ENCODE peak calls at places on chromosomes 2 and 18, in ten cellular contexts. K is hepatocyte, J is K562, E is neural progenitor cell, T is PC-3, O is mammary epithelial cell, X is MM.1S, C is HCT116, P is H1, G is PC-9. D is an unnamed sample. For H4K20me1, the result is how much of the 10 kb centered on the place peaks cover.

GRCh38 chr2:229342376-229342775 is 71.3 kb upstream of the PID1 start:
- DNase-seq in K (peak), J (peak), E (peak), T (peak), O (peak), X (no peak), C (peak), P (peak), G (peak), D (peak)

GRCh38 chr2:8566155-8566670 is 115.6 kb upstream of the ID2 start:
- DNase-seq in K (no peak), J (no peak), E (no peak), T (no peak), O (no peak), X (no peak), C (no peak), P (no peak), G (no peak), D (no peak)

GRCh38 chr2:18924905-18925691 is 335.7 kb upstream of the NT5C1B start:
- DNase-seq in K (no peak), J (no peak), E (no peak), T (peak), O (peak), X (no peak), C (no peak), P (no peak), G (no peak), D (peak)

GRCh38 chr2:119288576-119288975 is 64.9 kb downstream of the STEAP3 start:
- DNase-seq in K (no peak), J (no peak), E (no peak), T (no peak), O (no peak), X (no peak), C (no peak), P (no peak), G (no peak), D (no peak)

GRCh38 chr2:224722250-224722649 is 6.1 kb upstream of the CCDC195 start:
- DNase-seq in K (no peak), J (no peak), E (no peak), T (no peak), O (no peak), X (no peak), C (no peak), P (no peak), G (peak), D (no peak)

GRCh38 chr2:1491751-1492150 is 78.5 kb downstream of the TPO start:
- DNase-seq in K (no peak), J (no peak), E (no peak), T (no peak), O (no peak), X (no peak), C (no peak), P (no peak), G (no peak), D (no peak)

GRCh38 chr2:240603846-240604245 is 17.3 kb downstream of the CAPN10 start:
- DNase-seq in K (no peak), J (no peak), E (no peak), T (no peak), O (no peak), X (no peak), C (no peak), P (no peak), G (no peak), D (no peak)

GRCh38 chr18:45136381-45137088 is 455.8 kb downstream of the SETBP1 start:
- DNase-seq in K (no peak), J (no peak), E (no peak), T (no peak), O (no peak), X (no peak), C (no peak), P (no peak), G (no peak), D (no peak)

DNA sequence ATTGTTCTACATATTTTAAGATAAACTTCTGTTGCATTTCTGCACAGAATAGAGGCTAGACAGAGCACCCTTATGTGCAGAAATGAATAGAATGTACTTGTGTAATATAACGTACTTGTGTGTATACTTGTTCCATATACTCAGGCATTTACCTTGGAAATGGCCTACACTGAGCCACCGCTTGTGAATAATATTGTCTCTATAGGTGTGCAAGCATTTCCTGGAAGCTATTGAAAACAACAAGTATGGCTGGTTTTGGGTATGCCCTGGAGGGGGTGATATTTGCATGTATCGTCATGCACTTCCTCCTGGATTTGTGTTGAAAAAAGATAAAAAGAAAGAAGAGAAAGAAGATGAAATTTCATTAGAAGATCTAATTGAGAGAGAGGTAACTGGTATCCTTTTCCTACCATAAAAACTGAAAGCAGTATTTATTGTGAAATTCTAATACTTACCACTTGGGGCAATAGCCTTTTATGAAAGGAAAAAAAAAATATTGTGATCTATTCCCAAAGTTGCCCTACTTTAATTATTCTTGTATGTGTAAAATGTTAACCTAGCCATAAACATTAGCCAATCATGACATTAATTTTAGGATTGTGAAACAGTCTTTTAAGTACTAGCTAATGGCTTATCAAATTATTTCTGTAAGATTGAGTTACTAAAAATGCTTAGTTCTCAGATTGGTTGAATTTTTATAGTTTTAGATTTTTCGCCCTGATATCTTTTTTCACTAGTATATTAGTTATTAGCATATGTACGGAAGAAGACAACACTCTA is 18.0 kb downstream of the ZC3H15 start:
- DNase-seq in K (peak), J (no peak), E (peak), T (peak), O (peak), X (no peak), C (no peak), P (no peak), G (no peak), D (peak)
- H4K20me1 ChIP-seq in K (under half), J (under half), E (under half), T (under half), O (under half), X (under half), C (under half), P (under half), G (under half), D (under half)

GRCh38 chr18:77517901-77518300 is 268.3 kb downstream of the GALR1 start:
- DNase-seq in K (no peak), J (no peak), E (no peak), T (no peak), O (no peak), X (no peak), C (no peak), P (no peak), G (no peak), D (no peak)

GRCh38 chr18:77524909-77525308 is 275.3 kb downstream of the GALR1 start:
- DNase-seq in K (no peak), J (no peak), E (no peak), T (no peak), O (no peak), X (no peak), C (no peak), P (no peak), G (no peak), D (no peak)

GRCh38 chr18:77520767-77521166 is 271.1 kb downstream of the GALR1 start:
- DNase-seq in K (no peak), J (no peak), E (no peak), T (no peak), O (no peak), X (no peak), C (no peak), P (no peak), G (no peak), D (no peak)

GRCh38 chr18:77526962-77527361 is 277.3 kb downstream of the GALR1 start:
- DNase-seq in K (no peak), J (no peak), E (no peak), T (no peak), O (no peak), X (no peak), C (no peak), P (no peak), G (no peak), D (no peak)

GRCh38 chr18:77522031-77522675 is 272.5 kb downstream of the GALR1 start:
- DNase-seq in K (no peak), J (no peak), E (no peak), T (no peak), O (no peak), X (no peak), C (no peak), P (no peak), G (no peak), D (no peak)
- H3K4me3 ChIP-seq in K (no peak), J (no peak), E (no peak), T (no peak), O (no peak), X (no peak), C (no peak), P (no peak), G (no peak), D (no peak)

GRCh38 chr18:26532367-26533340 is 15.7 kb downstream of the KCTD1 start:
- DNase-seq in K (no peak), J (no peak), E (no peak), T (no peak), O (peak), X (no peak), C (no peak), P (no peak), G (no peak), D (peak)
- H4K20me1 ChIP-seq in K (under half), J (under half), E (under half), T (under half), O (under half), X (under half), C (under half), P (under half), G (under half), D (under half)

GRCh38 chr2:152165306-152165705 is 10.3 kb downstream of the STAM2 start:
- DNase-seq in K (no peak), J (no peak), E (no peak), T (no peak), O (no peak), X (no peak), C (no peak), P (no peak), G (no peak), D (no peak)

GRCh38 chr2:152171733-152172132 is 3.8 kb downstream of the STAM2 start:
- DNase-seq in K (peak), J (no peak), E (no peak), T (peak), O (peak), X (no peak), C (no peak), P (no peak), G (no peak), D (peak)

GRCh38 chr2:152165780-152166179 is 9.8 kb downstream of the STAM2 start:
- DNase-seq in K (no peak), J (no peak), E (no peak), T (no peak), O (no peak), X (no peak), C (no peak), P (no peak), G (no peak), D (no peak)

GRCh38 chr2:152166633-152167032 is 8.9 kb downstream of the STAM2 start:
- DNase-seq in K (no peak), J (peak), E (no peak), T (peak), O (no peak), X (peak), C (no peak), P (no peak), G (no peak), D (peak)

GRCh38 chr2:152167070-152167469 is 8.5 kb downstream of the STAM2 start:
- DNase-seq in K (no peak), J (no peak), E (no peak), T (no peak), O (no peak), X (no peak), C (no peak), P (no peak), G (no peak), D (no peak)
- H3K4me3 ChIP-seq in K (no peak), J (no peak), E (no peak), T (no peak), O (no peak), X (peak), C (no peak), P (no peak), G (no peak), D (peak)

DNA sequence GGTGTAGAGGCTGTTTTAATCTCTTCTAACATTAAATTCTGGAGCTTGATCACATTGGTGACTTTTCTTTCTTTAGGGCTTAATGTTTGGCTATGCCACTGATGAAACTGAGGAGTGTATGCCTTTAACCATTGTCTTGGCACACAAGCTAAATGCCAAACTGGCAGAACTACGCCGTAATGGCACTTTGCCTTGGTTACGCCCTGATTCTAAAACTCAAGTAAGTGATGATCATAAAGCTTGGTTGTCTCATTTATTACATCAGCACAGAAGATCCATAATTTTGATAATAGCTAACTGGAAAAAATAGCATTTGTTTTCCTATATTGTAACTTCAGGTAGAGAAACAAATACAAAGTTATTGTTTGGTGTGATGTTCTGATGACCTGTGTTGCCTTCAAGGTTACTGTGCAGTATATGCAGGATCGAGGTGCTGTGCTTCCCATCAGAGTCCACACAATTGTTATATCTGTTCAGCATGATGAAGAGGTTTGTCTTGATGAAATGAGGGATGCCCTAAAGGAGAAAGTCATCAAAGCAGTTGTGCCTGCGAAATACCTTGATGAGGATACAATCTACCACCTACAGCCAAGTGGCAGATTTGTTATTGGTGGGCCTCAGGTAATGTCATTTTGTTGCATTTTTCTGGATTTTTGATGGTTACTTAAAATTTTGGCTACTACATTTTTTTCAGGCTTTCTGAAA is 2.9 kb downstream of the MAT2A start:
- DNase-seq in K (no peak), J (no peak), E (no peak), T (no peak), O (no peak), X (no peak), C (no peak), P (no peak), G (no peak), D (no peak)
- H4K20me1 ChIP-seq in K (half or more), J (under half), E (half or more), T (half or more), O (under half), X (under half), C (under half), P (under half), G (half or more), D (under half)

DNA sequence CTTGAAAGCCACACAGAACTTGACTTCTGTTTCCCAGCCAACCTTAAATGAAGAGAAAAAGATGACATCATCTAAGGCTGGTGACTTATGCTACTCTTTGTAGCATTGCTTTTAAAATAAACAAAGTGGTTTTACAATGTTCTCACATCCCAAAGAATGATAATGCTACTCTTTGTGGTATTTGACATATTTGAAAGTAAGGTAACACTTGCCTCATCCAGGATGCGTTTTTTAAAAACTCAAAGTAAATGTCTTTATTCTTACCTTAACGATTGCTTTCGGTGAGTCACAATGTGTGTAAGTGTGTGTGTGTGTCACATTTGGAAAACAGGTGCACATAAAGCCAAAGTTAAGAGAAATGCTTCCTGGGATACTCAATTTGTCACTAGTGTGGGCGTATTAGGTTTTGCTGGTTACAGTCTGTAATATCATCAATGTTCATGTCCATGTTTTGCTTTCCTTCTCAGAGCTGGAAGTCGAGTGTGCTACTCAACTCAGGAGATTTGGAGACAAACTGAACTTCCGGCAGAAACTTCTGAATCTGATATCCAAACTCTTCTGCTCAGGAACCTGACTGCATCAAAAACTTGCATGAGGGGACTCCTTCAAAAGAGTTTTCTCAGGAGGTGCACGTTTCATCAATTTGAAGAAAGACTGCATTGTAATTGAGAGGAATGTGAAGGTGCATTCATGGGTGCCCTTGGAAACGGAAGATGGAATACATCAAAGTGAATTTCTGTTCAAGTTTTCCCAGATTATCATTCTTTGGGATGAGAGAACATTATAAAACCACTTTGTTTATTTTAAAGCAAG is 2.6 kb downstream of the PMAIP1 start:
- DNase-seq in K (no peak), J (no peak), E (no peak), T (peak), O (peak), X (no peak), C (no peak), P (no peak), G (no peak), D (peak)
- H3K4me3 ChIP-seq in K (no peak), J (no peak), E (no peak), T (peak), O (peak), X (no peak), C (no peak), P (peak), G (peak), D (no peak)

GRCh38 chr2:197274937-197275336 is 35.6 kb downstream of the ANKRD44 start:
- DNase-seq in K (no peak), J (no peak), E (no peak), T (no peak), O (no peak), X (no peak), C (no peak), P (no peak), G (no peak), D (no peak)
- H4K20me1 ChIP-seq in K (under half), J (under half), E (under half), T (under half), O (under half), X (under half), C (under half), P (under half), G (under half), D (under half)

GRCh38 chr2:176127769-176128072 is 1.8 kb upstream of the HOXD8 start:
- DNase-seq in K (no peak), J (no peak), E (no peak), T (no peak), O (no peak), X (no peak), C (no peak), P (no peak), G (no peak), D (no peak)

GRCh38 chr2:176129013-176129796 is at the start of gene HOXD8:
- DNase-seq in K (peak), J (peak), E (peak), T (no peak), O (no peak), X (no peak), C (peak), P (no peak), G (peak), D (peak)

GRCh38 chr2:176126929-176127768 is 2.4 kb upstream of the HOXD8 start:
- DNase-seq in K (peak), J (peak), E (peak), T (peak), O (no peak), X (peak), C (no peak), P (no peak), G (peak), D (peak)

GRCh38 chr2:176129825-176130152 is 284 bp downstream of the HOXD8 start:
- DNase-seq in K (no peak), J (no peak), E (no peak), T (no peak), O (no peak), X (no peak), C (no peak), P (no peak), G (peak), D (no peak)

GRCh38 chr2:176128172-176129012 is 1.1 kb upstream of the HOXD8 start:
- DNase-seq in K (no peak), J (no peak), E (peak), T (no peak), O (no peak), X (no peak), C (no peak), P (no peak), G (no peak), D (no peak)
- H3K4me3 ChIP-seq in K (peak), J (no peak), E (no peak), T (no peak), O (no peak), X (no peak), C (no peak), P (no peak), G (no peak), D (no peak)

GRCh38 chr2:101745711-101746694 is 48.5 kb downstream of the MAP4K4 start:
- DNase-seq in K (no peak), J (no peak), E (no peak), T (peak), O (peak), X (no peak), C (no peak), P (no peak), G (no peak), D (peak)

GRCh38 chr2:101750688-101751087 is 53.2 kb downstream of the MAP4K4 start:
- DNase-seq in K (no peak), J (no peak), E (no peak), T (no peak), O (no peak), X (no peak), C (no peak), P (no peak), G (no peak), D (no peak)

GRCh38 chr2:101744832-101745231 is 47.3 kb downstream of the MAP4K4 start:
- DNase-seq in K (no peak), J (no peak), E (no peak), T (no peak), O (no peak), X (no peak), C (no peak), P (no peak), G (no peak), D (no peak)

GRCh38 chr2:101751276-101751675 is 53.8 kb downstream of the MAP4K4 start:
- DNase-seq in K (no peak), J (no peak), E (no peak), T (no peak), O (no peak), X (no peak), C (no peak), P (no peak), G (no peak), D (no peak)

DNA sequence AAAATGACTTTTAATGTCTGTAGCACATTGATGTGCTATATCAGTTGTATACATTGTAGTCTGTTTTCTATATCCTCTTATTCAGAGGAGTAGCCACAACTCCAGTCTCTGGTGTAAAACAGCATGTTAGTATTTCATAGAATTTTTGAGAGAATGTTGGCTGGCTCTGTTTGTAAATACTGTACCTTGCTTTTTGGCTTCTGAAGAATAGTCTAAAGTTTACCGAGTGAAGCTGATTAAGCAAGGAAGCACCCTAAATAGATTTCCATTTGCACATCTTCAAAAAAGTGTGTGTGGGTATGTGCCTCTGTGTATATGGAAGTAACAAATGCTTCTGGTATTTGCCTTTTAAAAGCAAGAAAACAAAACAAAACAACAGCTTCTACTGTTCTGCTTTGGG is 50.5 kb downstream of the MAP4K4 start:
- DNase-seq in K (no peak), J (no peak), E (no peak), T (no peak), O (no peak), X (no peak), C (no peak), P (no peak), G (no peak), D (no peak)
- H4K20me1 ChIP-seq in K (half or more), J (under half), E (half or more), T (under half), O (under half), X (under half), C (under half), P (under half), G (under half), D (under half)